ENCODE peak calls at places on chromosomes 11 and 22, in seven cellular contexts. One of them, this sample, is unnamed.

GRCh38 chr11:106854429-106854828 is 163.8 kb downstream of the GUCY1A2 start:
- DNase-seq in left ventricle myocardium inferior: no peak
- DNase-seq in GM23338: no peak
- DNase-seq in HFF-Myc: no peak
- DNase-seq in upper lobe of left lung: peak; percentile 32
- DNase-seq in tibial nerve: no peak
- DNase-seq in fibroblast of villous mesenchyme: no peak
- DNase-seq in this sample: no peak

GRCh38 chr11:8720868-8721739 is 38.5 kb downstream of the RPL27A start:
- DNase-seq in HFF-Myc: no peak
- DNase-seq in fibroblast of villous mesenchyme: peak; percentile 36
- DNase-seq in GM23338: peak; percentile 41
- DNase-seq in left ventricle myocardium inferior: no peak
- DNase-seq in upper lobe of left lung: no peak
- DNase-seq in tibial nerve: no peak
- DNase-seq in this sample: no peak

GRCh38 chr22:31179345-31179744 is 19.4 kb downstream of the RNF185 start:
- DNase-seq in GM23338: no peak
- DNase-seq in tibial nerve: no peak
- DNase-seq in HFF-Myc: no peak
- DNase-seq in left ventricle myocardium inferior: no peak
- DNase-seq in fibroblast of villous mesenchyme: no peak
- DNase-seq in upper lobe of left lung: no peak
- DNase-seq in this sample: no peak

GRCh38 chr11:73325036-73325981 is 17.2 kb downstream of the ARHGEF17 start:
- DNase-seq in fibroblast of villous mesenchyme: peak; percentile 76
- DNase-seq in GM23338: no peak
- DNase-seq in tibial nerve: no peak
- DNase-seq in upper lobe of left lung: no peak
- DNase-seq in left ventricle myocardium inferior: peak; percentile 47
- DNase-seq in HFF-Myc: no peak
- DNase-seq in this sample: no peak

GRCh38 chr11:129434641-129435498 is 59.2 kb downstream of the BARX2 start:
- DNase-seq in upper lobe of left lung: no peak
- DNase-seq in tibial nerve: no peak
- DNase-seq in HFF-Myc: no peak
- DNase-seq in left ventricle myocardium inferior: no peak
- DNase-seq in fibroblast of villous mesenchyme: no peak
- DNase-seq in GM23338: no peak
- DNase-seq in this sample: no peak

GRCh38 chr11:65573391-65574146 is 1.2 kb downstream of the FAM89B start:
- DNase-seq in upper lobe of left lung: no peak
- DNase-seq in fibroblast of villous mesenchyme: no peak
- DNase-seq in tibial nerve: no peak
- DNase-seq in left ventricle myocardium inferior: no peak
- DNase-seq in HFF-Myc: no peak
- DNase-seq in GM23338: no peak
- DNase-seq in this sample: no peak

GRCh38 chr22:40414306-40414705 is 43.9 kb downstream of the SGSM3 start:
- DNase-seq in GM23338: no peak
- DNase-seq in tibial nerve: no peak
- DNase-seq in left ventricle myocardium inferior: no peak
- DNase-seq in HFF-Myc: no peak
- DNase-seq in upper lobe of left lung: no peak
- DNase-seq in fibroblast of villous mesenchyme: peak; percentile 43
- DNase-seq in this sample: no peak

GRCh38 chr11:77249427-77249826 is 52.1 kb downstream of the GDPD4 start:
- DNase-seq in left ventricle myocardium inferior: no peak
- DNase-seq in fibroblast of villous mesenchyme: no peak
- DNase-seq in tibial nerve: no peak
- DNase-seq in GM23338: no peak
- DNase-seq in HFF-Myc: no peak
- DNase-seq in upper lobe of left lung: no peak
- DNase-seq in this sample: no peak

GRCh38 chr11:18790820-18791174 is 801 bp downstream of the PTPN5 start:
- DNase-seq in tibial nerve: no peak
- DNase-seq in HFF-Myc: no peak
- DNase-seq in upper lobe of left lung: no peak
- DNase-seq in fibroblast of villous mesenchyme: no peak
- DNase-seq in GM23338: no peak
- DNase-seq in left ventricle myocardium inferior: no peak
- DNase-seq in this sample: no peak

GRCh38 chr11:64208796-64209562 is 2.5 kb downstream of the FERMT3 start:
- DNase-seq in fibroblast of villous mesenchyme: no peak
- DNase-seq in GM23338: no peak
- DNase-seq in tibial nerve: no peak
- DNase-seq in left ventricle myocardium inferior: no peak
- DNase-seq in upper lobe of left lung: peak; percentile 59
- DNase-seq in HFF-Myc: no peak
- DNase-seq in this sample: no peak

GRCh38 chr11:124179311-124179710 is 3.8 kb upstream of the OR10D3 start:
- DNase-seq in GM23338: no peak
- DNase-seq in HFF-Myc: no peak
- DNase-seq in upper lobe of left lung: no peak
- DNase-seq in tibial nerve: no peak
- DNase-seq in left ventricle myocardium inferior: no peak
- DNase-seq in fibroblast of villous mesenchyme: no peak
- DNase-seq in this sample: no peak

GRCh38 chr11:94185387-94186084 is 56.9 kb downstream of the PANX1 start:
- DNase-seq in GM23338: no peak
- DNase-seq in left ventricle myocardium inferior: no peak
- DNase-seq in fibroblast of villous mesenchyme: peak; percentile 69
- DNase-seq in HFF-Myc: no peak
- DNase-seq in upper lobe of left lung: no peak
- DNase-seq in tibial nerve: no peak
- DNase-seq in this sample: no peak

GRCh38 chr11:73221996-73222395 is 3.9 kb downstream of the P2RY2 start:
- DNase-seq in left ventricle myocardium inferior: no peak
- DNase-seq in tibial nerve: no peak
- DNase-seq in HFF-Myc: no peak
- DNase-seq in GM23338: no peak
- DNase-seq in upper lobe of left lung: no peak
- DNase-seq in fibroblast of villous mesenchyme: no peak
- DNase-seq in this sample: no peak

DNA sequence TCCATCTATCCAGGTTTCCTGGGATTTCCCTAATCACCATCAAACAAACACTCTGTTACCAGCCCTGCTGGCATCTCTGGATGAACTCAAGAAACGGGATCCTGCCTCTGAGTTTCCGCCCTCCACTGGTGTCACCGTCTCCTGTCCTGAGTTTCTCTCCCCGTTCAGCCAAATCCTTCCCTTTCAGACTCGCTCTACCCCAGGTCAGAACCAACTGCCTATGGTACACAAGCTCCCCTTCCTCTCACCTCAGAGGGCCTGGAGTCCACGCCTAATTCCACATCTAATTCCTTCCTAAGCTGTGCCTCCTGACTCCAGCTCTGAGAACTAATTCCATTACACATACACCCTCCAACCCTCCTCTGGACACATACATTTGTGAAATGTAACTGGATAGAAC is 96.1 kb downstream of the SHANK2 start:
- DNase-seq in tibial nerve: no peak
- DNase-seq in fibroblast of villous mesenchyme: no peak
- DNase-seq in upper lobe of left lung: no peak
- DNase-seq in GM23338: no peak
- DNase-seq in HFF-Myc: no peak
- DNase-seq in left ventricle myocardium inferior: no peak
- DNase-seq in this sample: peak; percentile 76
- H3K4me3 ChIP-seq in tibial nerve: no peak overlapping the region
- H3K4me3 ChIP-seq in fibroblast of villous mesenchyme: no peak overlapping the region
- H3K4me3 ChIP-seq in upper lobe of left lung: no peak overlapping the region
- H3K4me3 ChIP-seq in GM23338: no peak overlapping the region
- H3K4me3 ChIP-seq in HFF-Myc: no peak overlapping the region
- H3K4me3 ChIP-seq in left ventricle myocardium inferior: no peak overlapping the region
- H3K4me3 ChIP-seq in this sample: no peak overlapping the region

DNA sequence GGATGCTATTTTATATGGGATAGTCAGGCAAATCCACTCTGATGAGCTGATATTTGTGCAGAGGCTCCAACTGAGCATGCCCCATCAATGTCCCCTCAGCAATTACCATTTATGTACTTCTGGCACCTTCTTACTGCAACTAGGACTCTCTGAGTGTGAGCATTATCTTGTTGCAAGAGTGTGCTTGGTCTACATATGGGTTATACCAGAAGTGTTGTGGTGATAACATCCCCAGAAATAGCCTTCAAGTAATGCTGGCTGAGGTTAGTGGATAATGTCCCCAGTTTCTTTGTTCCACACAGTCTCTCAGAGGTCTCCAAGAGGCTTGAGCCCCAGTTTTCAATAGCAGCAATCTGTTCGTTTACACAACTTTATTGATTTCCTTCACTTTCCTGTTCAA is 408.6 kb downstream of the JRKL start:
- DNase-seq in upper lobe of left lung: no peak
- DNase-seq in fibroblast of villous mesenchyme: no peak
- DNase-seq in tibial nerve: no peak
- DNase-seq in HFF-Myc: no peak
- DNase-seq in left ventricle myocardium inferior: no peak
- DNase-seq in GM23338: no peak
- DNase-seq in this sample: no peak
- H3K4me3 ChIP-seq in upper lobe of left lung: no peak overlapping the region
- H3K4me3 ChIP-seq in fibroblast of villous mesenchyme: no peak overlapping the region
- H3K4me3 ChIP-seq in tibial nerve: no peak overlapping the region
- H3K4me3 ChIP-seq in HFF-Myc: no peak overlapping the region
- H3K4me3 ChIP-seq in left ventricle myocardium inferior: no peak overlapping the region
- H3K4me3 ChIP-seq in GM23338: no peak overlapping the region
- H3K4me3 ChIP-seq in this sample: no peak overlapping the region

GRCh38 chr11:61507962-61508824 is at the start of gene LRRC10B:
- DNase-seq in tibial nerve: no peak
- DNase-seq in GM23338: peak; percentile 95
- DNase-seq in left ventricle myocardium inferior: no peak
- DNase-seq in upper lobe of left lung: peak; percentile 88
- DNase-seq in fibroblast of villous mesenchyme: no peak
- DNase-seq in HFF-Myc: no peak
- DNase-seq in this sample: no peak
- H3K4me3 ChIP-seq in tibial nerve: peak within 1 kb of the TSS; percentile 27
- H3K4me3 ChIP-seq in GM23338: peak within 1 kb of the TSS; percentile 69
- H3K4me3 ChIP-seq in left ventricle myocardium inferior: peak within 1 kb of the TSS; percentile 58
- H3K4me3 ChIP-seq in upper lobe of left lung: peak within 1 kb of the TSS; percentile 34
- H3K4me3 ChIP-seq in fibroblast of villous mesenchyme: no peak within 1 kb of the TSS
- H3K4me3 ChIP-seq in HFF-Myc: no peak within 1 kb of the TSS
- H3K4me3 ChIP-seq in this sample: no peak within 1 kb of the TSS

GRCh38 chr11:118908931-118909618 is 16.7 kb downstream of the BCL9L start:
- DNase-seq in GM23338: peak; percentile 80
- DNase-seq in upper lobe of left lung: peak; percentile 89
- DNase-seq in tibial nerve: peak; percentile 77
- DNase-seq in left ventricle myocardium inferior: peak; percentile 89
- DNase-seq in fibroblast of villous mesenchyme: peak; percentile 97
- DNase-seq in HFF-Myc: peak; percentile 87
- DNase-seq in this sample: peak; percentile 91
- H3K4me3 ChIP-seq in GM23338: peak overlapping the region; percentile 55
- H3K4me3 ChIP-seq in upper lobe of left lung: peak overlapping the region; percentile 48
- H3K4me3 ChIP-seq in tibial nerve: peak overlapping the region; percentile 34
- H3K4me3 ChIP-seq in left ventricle myocardium inferior: peak overlapping the region; percentile 63
- H3K4me3 ChIP-seq in fibroblast of villous mesenchyme: peak overlapping the region; percentile 56
- H3K4me3 ChIP-seq in HFF-Myc: peak overlapping the region; percentile 45
- H3K4me3 ChIP-seq in this sample: peak overlapping the region; percentile 37

DNA sequence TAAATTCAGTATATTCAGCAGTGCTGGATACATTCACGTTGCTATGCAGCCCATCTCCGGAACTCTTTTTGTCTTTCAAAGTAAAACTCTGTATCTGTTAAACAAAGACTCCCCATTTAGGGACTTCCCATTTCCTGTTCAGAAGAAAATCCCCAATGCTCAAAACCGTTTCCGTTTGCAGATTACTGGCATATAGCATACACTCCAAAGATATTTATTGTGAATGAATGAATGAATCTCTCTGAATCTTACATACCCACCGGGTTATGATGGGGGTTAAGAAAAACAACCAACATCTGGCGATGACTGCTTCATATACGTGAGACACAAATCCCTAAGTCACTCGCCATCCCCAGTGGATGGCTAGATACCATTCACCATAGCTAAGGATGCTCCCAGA is 1.6 kb downstream of the THY1 start:
- DNase-seq in tibial nerve: no peak
- DNase-seq in GM23338: peak; percentile 70
- DNase-seq in fibroblast of villous mesenchyme: peak; percentile 20
- DNase-seq in upper lobe of left lung: no peak
- DNase-seq in HFF-Myc: no peak
- DNase-seq in left ventricle myocardium inferior: no peak
- DNase-seq in this sample: no peak
- H3K4me3 ChIP-seq in tibial nerve: no peak overlapping the region
- H3K4me3 ChIP-seq in GM23338: peak overlapping the region; percentile 78
- H3K4me3 ChIP-seq in fibroblast of villous mesenchyme: peak overlapping the region; percentile 77
- H3K4me3 ChIP-seq in upper lobe of left lung: peak overlapping the region; percentile 43
- H3K4me3 ChIP-seq in HFF-Myc: peak overlapping the region; percentile 87
- H3K4me3 ChIP-seq in left ventricle myocardium inferior: peak overlapping the region; percentile 62
- H3K4me3 ChIP-seq in this sample: peak overlapping the region; percentile 61